ENCODE peak calls at places on chromosomes 11 and 22, in six cellular contexts. I, T, F, L, A and V are unnamed samples.

GRCh38 chr11:104872393-104872792 is 25.9 kb downstream of the CASP12 start:
- DNase-seq in T (no peak), F (no peak), I (no peak), L (no peak), A (no peak), V (no peak)

GRCh38 chr22:33658775-33659174 is 261.5 kb downstream of the LARGE1 start:
- DNase-seq in I (no peak), T (peak), L (no peak), F (no peak), A (no peak), V (no peak)

GRCh38 chr11:114169321-114169749 is 109.8 kb downstream of the ZBTB16 start:
- DNase-seq in A (no peak), I (peak), F (no peak), L (no peak), T (no peak), V (no peak)

GRCh38 chr11:107840120-107840479 is 18.5 kb downstream of the SLC35F2 start:
- DNase-seq in A (no peak), F (no peak), T (no peak), L (no peak), I (no peak), V (peak)

GRCh38 chr11:128759597-128759996 is 65.7 kb downstream of the FLI1 start:
- DNase-seq in I (peak), A (no peak), L (no peak), F (no peak), T (peak), V (no peak)

GRCh38 chr22:33455036-33455435 is 396.9 kb upstream of the SYN3 start:
- DNase-seq in T (no peak), I (no peak), F (no peak), A (no peak), L (no peak), V (no peak)

GRCh38 chr11:127492025-127492424 is 491.5 kb upstream of the KIRREL3 start:
- DNase-seq in F (no peak), I (no peak), A (no peak), L (no peak), T (no peak), V (no peak)

GRCh38 chr11:130513132-130513531 is 64.7 kb downstream of the ADAMTS15 start:
- DNase-seq in I (no peak), A (no peak), L (no peak), F (no peak), T (no peak), V (no peak)

GRCh38 chr11:35523351-35523768 is 2.1 kb downstream of the PAMR1 start:
- DNase-seq in A (no peak), T (no peak), L (no peak), F (no peak), I (peak), V (no peak)

GRCh38 chr11:14041040-14041439 is 78.5 kb downstream of the SPON1 start:
- DNase-seq in T (no peak), A (no peak), F (peak), I (no peak), L (no peak), V (peak)

GRCh38 chr11:122668562-122669090 is 13.1 kb downstream of the UBASH3B start:
- DNase-seq in A (peak), F (no peak), L (no peak), I (peak), T (peak), V (no peak)

GRCh38 chr22:21917206-21917958 is 35.3 kb downstream of the PPM1F start:
- DNase-seq in I (no peak), A (no peak), F (no peak), L (no peak), T (no peak), V (no peak)

GRCh38 chr11:112128483-112129121 is 35.3 kb downstream of the IL18 start:
- DNase-seq in L (no peak), I (peak), F (no peak), A (no peak), T (peak), V (no peak)

GRCh38 chr22:20429254-20430100 is 8.1 kb downstream of the SCARF2 start:
- DNase-seq in L (peak), I (no peak), A (peak), F (peak), T (no peak), V (no peak)

GRCh38 chr22:50676661-50677492 is 4.3 kb downstream of the SHANK3 start:
- DNase-seq in F (no peak), L (no peak), A (no peak), I (no peak), T (no peak), V (no peak)

GRCh38 chr11:46675288-46675851 is 25.0 kb downstream of the ARHGAP1 start:
- DNase-seq in T (no peak), I (peak), F (no peak), L (no peak), A (no peak), V (peak)

GRCh38 chr11:57311109-57311936 is 13.4 kb downstream of the TNKS1BP1 start:
- DNase-seq in L (no peak), T (peak), A (no peak), I (peak), F (peak), V (peak)

GRCh38 chr11:29324328-29324727 is 692.5 kb downstream of the KCNA4 start:
- DNase-seq in F (no peak), I (no peak), T (no peak), A (no peak), L (no peak), V (no peak)

GRCh38 chr11:78784321-78785061 is 209.8 kb upstream of the NARS2 start:
- DNase-seq in L (no peak), T (peak), A (no peak), F (no peak), I (peak), V (no peak)

GRCh38 chr11:128964463-128964930 is 21.8 kb upstream of the TP53AIP1 start:
- DNase-seq in I (no peak), L (no peak), T (no peak), A (no peak), F (no peak), V (no peak)

GRCh38 chr11:106159846-106160245 is 82.4 kb downstream of the AASDHPPT start:
- DNase-seq in A (no peak), I (peak), F (no peak), L (no peak), T (no peak), V (no peak)

GRCh38 chr11:117796456-117797428 is at the start of gene DSCAML1:
- DNase-seq in L (peak), T (no peak), A (peak), I (no peak), F (no peak), V (peak)

GRCh38 chr22:45777046-45777851 is 105.6 kb downstream of the ATXN10 start:
- DNase-seq in T (no peak), L (no peak), A (no peak), F (no peak), I (no peak), V (peak)

GRCh38 chr22:47278655-47279054 is 516.2 kb downstream of the TBC1D22A start:
- DNase-seq in T (no peak), L (no peak), F (no peak), I (no peak), A (no peak), V (no peak)

GRCh38 chr11:64853709-64854108 is 9.3 kb upstream of the CDC42BPG start:
- DNase-seq in L (peak), T (no peak), I (no peak), F (no peak), A (peak), V (no peak)

GRCh38 chr11:83724704-83725114 is 438.5 kb upstream of the CCDC90B start:
- DNase-seq in T (no peak), A (no peak), L (no peak), I (peak), F (peak), V (peak)

GRCh38 chr11:69821511-69822040 is 2.4 kb upstream of the FGF3 start:
- DNase-seq in A (no peak), T (no peak), F (no peak), L (no peak), I (no peak), V (no peak)